ENCODE peak calls at places on chromosome 1, in five cellular contexts. Z is adrenal gland, I is heart left ventricle, G is vagina, H is stomach. C is an unnamed sample.

GRCh38 chr1:226862900-226863299 is 7.5 kb upstream of the PSEN2 start:
- DNase-seq in Z (no peak), I (no peak), G (no peak), H (no peak), C (no peak)

GRCh38 chr1:94258873-94259331 is 21.5 kb upstream of the ARHGAP29 start:
- DNase-seq in Z (peak), I (no peak), G (no peak), H (no peak), C (peak)

GRCh38 chr1:73674945-73675561 is 522.9 kb downstream of the LRRIQ3 start:
- DNase-seq in Z (no peak), I (no peak), G (no peak), H (no peak), C (no peak)

GRCh38 chr1:111953797-111954196 is 35.7 kb downstream of the KCND3 start:
- DNase-seq in Z (no peak), I (no peak), G (no peak), H (no peak), C (no peak)

GRCh38 chr1:11850121-11850520 is 2.5 kb upstream of the NPPA start:
- DNase-seq in Z (no peak), I (no peak), G (no peak), H (no peak), C (no peak)

GRCh38 chr1:232493869-232494268 is 136.1 kb downstream of the SIPA1L2 start:
- DNase-seq in Z (no peak), I (no peak), G (no peak), H (no peak), C (no peak)

GRCh38 chr1:3888301-3888700 is 11.8 kb downstream of the C1orf174 start:
- DNase-seq in Z (no peak), I (no peak), G (no peak), H (no peak), C (no peak)

GRCh38 chr1:193406901-193407300 is 220.5 kb upstream of the B3GALT2 start:
- DNase-seq in Z (no peak), I (no peak), G (no peak), H (no peak), C (no peak)

GRCh38 chr1:173601588-173601987 is 1.3 kb downstream of the SLC9C2 start:
- DNase-seq in Z (no peak), I (no peak), G (no peak), H (no peak), C (no peak)

GRCh38 chr1:30907641-30908445 is 715 bp downstream of the SDC3 start:
- DNase-seq in Z (peak), I (no peak), G (no peak), H (no peak), C (no peak)

GRCh38 chr1:30907390-30907640 is 1.2 kb downstream of the SDC3 start:
- DNase-seq in Z (no peak), I (no peak), G (no peak), H (no peak), C (no peak)

GRCh38 chr1:30908886-30909777 is 574 bp upstream of the SDC3 start:
- DNase-seq in Z (peak), I (no peak), G (no peak), H (no peak), C (no peak)

GRCh38 chr1:30906631-30907389 is 1.7 kb downstream of the SDC3 start:
- DNase-seq in Z (no peak), I (no peak), G (no peak), H (no peak), C (no peak)

DNA sequence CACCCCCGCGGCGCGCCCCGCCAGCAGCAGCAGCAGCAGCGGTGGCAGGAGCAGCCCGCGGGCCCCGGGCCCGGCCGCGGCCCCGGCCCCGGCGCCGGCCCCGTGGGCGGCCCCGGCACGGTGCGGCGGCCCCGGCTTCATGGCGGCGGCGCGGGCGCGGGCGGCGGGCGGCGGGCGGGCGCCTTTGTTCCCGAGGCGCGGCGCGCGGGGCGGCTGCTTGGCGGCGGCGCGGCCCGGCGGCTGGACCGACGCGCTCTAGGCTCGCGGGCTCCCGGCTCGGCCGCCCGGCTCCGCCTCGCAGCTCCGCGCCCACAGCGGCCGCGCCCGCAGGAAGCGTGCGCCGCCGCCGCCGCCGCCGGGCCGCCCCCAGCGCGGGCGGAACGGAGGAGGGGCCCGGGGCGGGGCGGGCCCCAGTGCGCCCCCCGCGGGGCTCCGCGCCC is at the start of gene SDC3:
- DNase-seq in Z (no peak), I (no peak), G (no peak), H (peak), C (no peak)
- TF ChIP-seq POLR2A in Z (no peak), I (no peak), G (no peak), H (no peak), C (no peak)

GRCh38 chr1:25516686-25517085 is 26.7 kb upstream of the LDLRAP1 start:
- DNase-seq in Z (no peak), I (no peak), G (no peak), H (no peak), C (no peak)
- H3K4me3 ChIP-seq in Z (no peak), I (no peak), G (no peak), H (no peak), C (no peak)

GRCh38 chr1:147907786-147908509 is 5.4 kb downstream of the GJA8 start:
- DNase-seq in Z (no peak), I (no peak), G (no peak), H (no peak), C (no peak)

GRCh38 chr1:147912553-147912952 is 10.0 kb downstream of the GJA8 start:
- DNase-seq in Z (no peak), I (no peak), G (no peak), H (no peak), C (no peak)

GRCh38 chr1:147913362-147913761 is 10.8 kb downstream of the GJA8 start:
- DNase-seq in Z (no peak), I (no peak), G (no peak), H (no peak), C (no peak)
- TF ChIP-seq POLR2A in Z (no peak), I (no peak), G (no peak), H (no peak), C (no peak)

DNA sequence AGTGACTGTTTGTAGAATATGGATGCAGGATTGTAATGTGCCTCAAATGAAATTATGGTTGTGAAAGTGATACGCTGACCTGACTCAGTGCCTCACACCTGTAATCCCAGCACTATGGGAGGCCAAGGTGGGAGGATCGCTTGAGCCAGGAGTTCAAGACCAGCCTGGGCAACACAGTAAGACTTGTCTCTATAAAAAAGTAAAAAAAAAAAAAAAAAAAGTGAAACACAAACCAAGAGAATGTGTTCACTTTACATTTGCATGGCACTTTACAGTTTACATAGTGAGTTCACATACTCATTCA is 2.0 kb downstream of the CAPN2 start:
- DNase-seq in Z (no peak), I (no peak), G (no peak), H (no peak), C (no peak)
- H3K4me3 ChIP-seq in Z (no peak), I (peak), G (peak), H (peak), C (no peak)

GRCh38 chr1:108199231-108199657 is 899 bp downstream of the SLC25A24 start:
- DNase-seq in Z (peak), I (peak), G (no peak), H (no peak), C (no peak)

GRCh38 chr1:108200627-108201106 is 524 bp upstream of the SLC25A24 start:
- DNase-seq in Z (peak), I (peak), G (no peak), H (peak), C (peak)

GRCh38 chr1:108194051-108194450 is 6.1 kb downstream of the SLC25A24 start:
- DNase-seq in Z (no peak), I (no peak), G (no peak), H (no peak), C (peak)

GRCh38 chr1:108201682-108202081 is 1.5 kb upstream of the SLC25A24 start:
- DNase-seq in Z (no peak), I (no peak), G (no peak), H (no peak), C (no peak)

DNA sequence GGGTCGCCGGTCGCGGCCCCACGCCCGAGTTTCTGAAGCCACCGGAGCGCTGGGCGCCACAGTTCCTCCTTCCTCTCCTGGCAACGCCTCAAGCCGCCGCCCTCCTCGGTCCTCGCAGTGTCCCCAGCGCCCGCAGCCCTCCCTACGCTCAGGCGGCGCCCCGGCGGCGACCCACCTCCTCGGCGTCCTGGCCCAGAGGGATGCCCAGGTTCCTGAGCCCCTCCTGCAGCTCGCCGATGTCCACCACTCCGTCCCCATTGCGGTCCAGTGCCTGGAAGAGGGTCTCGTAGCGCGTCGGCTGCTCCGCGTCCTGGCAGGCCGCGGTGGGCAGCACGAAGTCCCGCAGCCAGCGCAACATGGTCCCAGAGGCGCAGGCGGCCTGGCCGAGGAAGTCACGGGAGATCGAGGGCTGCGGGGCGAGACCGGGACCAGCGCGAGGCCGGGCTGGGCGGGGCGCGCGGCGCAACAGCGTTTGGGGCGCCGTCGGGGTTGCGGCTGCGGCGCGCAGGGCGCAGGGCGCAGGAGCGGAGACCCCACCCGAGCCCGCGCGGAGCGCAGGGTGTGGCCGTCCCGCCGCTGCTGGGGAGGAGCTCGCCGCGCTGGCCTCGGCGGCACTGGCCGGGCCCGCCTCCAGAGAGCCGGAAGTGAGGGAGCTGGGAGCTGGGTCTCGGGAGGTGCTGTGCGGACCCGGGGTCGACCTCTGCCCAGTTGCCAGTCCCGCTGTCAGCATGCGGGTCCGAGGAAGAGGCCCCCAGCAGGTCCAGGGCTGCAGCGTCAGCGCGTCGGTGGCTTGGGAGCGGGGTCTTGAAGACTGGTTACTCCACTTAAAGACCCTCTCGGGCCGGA is at the start of gene SLC25A24:
- DNase-seq in Z (peak), I (peak), G (no peak), H (peak), C (peak)
- TF ChIP-seq POLR2A in Z (peak), I (peak), G (no peak), H (no peak), C (peak)